ENCODE peak calls at places on chromosomes 13 and 19, in nine cellular contexts. One of them, this sample, is unnamed.

GRCh38 chr19:472005-472858 is 11.4 kb upstream of the SHC2 start:
- DNase-seq in MCF 10A: no peak
- DNase-seq in uterus: no peak
- DNase-seq in pancreas: no peak
- DNase-seq in WTC11: no peak
- DNase-seq in NB4: peak
- DNase-seq in H9: no peak
- DNase-seq in lung: no peak
- DNase-seq in glutamatergic neuron: no peak
- DNase-seq in this sample: no peak

GRCh38 chr19:29075149-29075548 is 137.8 kb downstream of the UQCRFS1 start:
- DNase-seq in glutamatergic neuron: no peak
- DNase-seq in uterus: no peak
- DNase-seq in NB4: no peak
- DNase-seq in MCF 10A: no peak
- DNase-seq in WTC11: no peak
- DNase-seq in pancreas: no peak
- DNase-seq in H9: no peak
- DNase-seq in lung: no peak
- DNase-seq in this sample: no peak

GRCh38 chr19:2733930-2734588 is 5.8 kb downstream of the SLC39A3 start:
- DNase-seq in H9: no peak
- DNase-seq in glutamatergic neuron: no peak
- DNase-seq in lung: no peak
- DNase-seq in pancreas: no peak
- DNase-seq in MCF 10A: no peak
- DNase-seq in WTC11: no peak
- DNase-seq in NB4: peak
- DNase-seq in uterus: no peak
- DNase-seq in this sample: no peak

GRCh38 chr13:71030789-71031188 is 836.2 kb downstream of the DACH1 start:
- DNase-seq in lung: no peak
- DNase-seq in glutamatergic neuron: no peak
- DNase-seq in MCF 10A: no peak
- DNase-seq in H9: no peak
- DNase-seq in uterus: no peak
- DNase-seq in pancreas: no peak
- DNase-seq in WTC11: no peak
- DNase-seq in NB4: no peak
- DNase-seq in this sample: no peak

GRCh38 chr13:100584901-100585300 is 3.7 kb downstream of the GGACT start:
- DNase-seq in uterus: no peak
- DNase-seq in MCF 10A: no peak
- DNase-seq in pancreas: no peak
- DNase-seq in NB4: no peak
- DNase-seq in glutamatergic neuron: no peak
- DNase-seq in H9: no peak
- DNase-seq in WTC11: no peak
- DNase-seq in lung: no peak
- DNase-seq in this sample: no peak

GRCh38 chr13:86960876-86961275 is 710.3 kb upstream of the SLITRK5 start:
- DNase-seq in MCF 10A: no peak
- DNase-seq in WTC11: no peak
- DNase-seq in pancreas: no peak
- DNase-seq in uterus: no peak
- DNase-seq in glutamatergic neuron: no peak
- DNase-seq in H9: no peak
- DNase-seq in lung: no peak
- DNase-seq in NB4: no peak
- DNase-seq in this sample: no peak

GRCh38 chr19:1747285-1748114 is 5.8 kb upstream of the ONECUT3 start:
- DNase-seq in pancreas: no peak
- DNase-seq in lung: no peak
- DNase-seq in WTC11: peak
- DNase-seq in MCF 10A: peak
- DNase-seq in uterus: no peak
- DNase-seq in H9: peak
- DNase-seq in glutamatergic neuron: no peak
- DNase-seq in NB4: peak
- DNase-seq in this sample: peak

GRCh38 chr13:24074687-24075086 is 85.8 kb upstream of the SPATA13 start:
- DNase-seq in pancreas: no peak
- DNase-seq in lung: no peak
- DNase-seq in glutamatergic neuron: no peak
- DNase-seq in uterus: no peak
- DNase-seq in H9: no peak
- DNase-seq in MCF 10A: no peak
- DNase-seq in NB4: peak
- DNase-seq in WTC11: no peak
- DNase-seq in this sample: peak

GRCh38 chr19:27906081-27906480 is 1306.9 kb downstream of the UQCRFS1 start:
- DNase-seq in pancreas: no peak
- DNase-seq in lung: no peak
- DNase-seq in uterus: no peak
- DNase-seq in NB4: no peak
- DNase-seq in WTC11: no peak
- DNase-seq in MCF 10A: no peak
- DNase-seq in H9: no peak
- DNase-seq in glutamatergic neuron: no peak
- DNase-seq in this sample: no peak

GRCh38 chr13:81582381-81582780 is 1241.5 kb upstream of the SPRY2 start:
- DNase-seq in pancreas: no peak
- DNase-seq in WTC11: no peak
- DNase-seq in MCF 10A: no peak
- DNase-seq in H9: no peak
- DNase-seq in lung: no peak
- DNase-seq in NB4: no peak
- DNase-seq in uterus: no peak
- DNase-seq in glutamatergic neuron: no peak
- DNase-seq in this sample: no peak

DNA sequence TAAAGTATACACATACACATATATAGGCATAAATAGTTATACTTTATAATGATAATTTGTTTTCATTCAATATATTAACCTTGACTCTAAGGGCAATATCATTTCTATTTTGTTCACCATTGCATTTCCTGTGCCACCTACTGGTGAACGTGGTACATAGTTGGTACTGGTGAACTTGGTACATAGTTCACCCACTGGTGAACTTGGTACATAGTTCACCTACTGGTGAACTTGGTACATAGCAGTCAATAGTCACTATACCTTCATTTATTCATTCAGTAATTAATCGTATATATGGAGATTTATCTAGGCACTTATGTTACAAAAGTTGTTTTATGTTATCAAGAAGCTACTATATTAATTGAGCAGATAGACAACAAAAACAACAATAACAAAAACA is 172.6 kb upstream of the ATXN8OS start:
- DNase-seq in pancreas: no peak
- DNase-seq in H9: no peak
- DNase-seq in uterus: no peak
- DNase-seq in MCF 10A: peak
- DNase-seq in lung: no peak
- DNase-seq in NB4: peak
- DNase-seq in WTC11: no peak
- DNase-seq in glutamatergic neuron: no peak
- DNase-seq in this sample: no peak
- TF ChIP-seq CTCF in pancreas: no peak
- TF ChIP-seq CTCF in H9: peak
- TF ChIP-seq CTCF in uterus: no peak
- TF ChIP-seq CTCF in MCF 10A: peak
- TF ChIP-seq CTCF in lung: no peak
- TF ChIP-seq CTCF in NB4: peak
- TF ChIP-seq CTCF in WTC11: peak
- TF ChIP-seq CTCF in glutamatergic neuron: peak
- TF ChIP-seq CTCF in this sample: no peak

GRCh38 chr13:45715351-45715750 is 13.2 kb downstream of the CBY2 start:
- DNase-seq in WTC11: no peak
- DNase-seq in uterus: no peak
- DNase-seq in MCF 10A: no peak
- DNase-seq in pancreas: no peak
- DNase-seq in H9: no peak
- DNase-seq in NB4: peak
- DNase-seq in glutamatergic neuron: no peak
- DNase-seq in lung: no peak
- DNase-seq in this sample: no peak

GRCh38 chr13:45717324-45717723 is 15.2 kb downstream of the CBY2 start:
- DNase-seq in WTC11: no peak
- DNase-seq in glutamatergic neuron: no peak
- DNase-seq in MCF 10A: no peak
- DNase-seq in uterus: no peak
- DNase-seq in H9: no peak
- DNase-seq in NB4: no peak
- DNase-seq in pancreas: no peak
- DNase-seq in lung: no peak
- DNase-seq in this sample: no peak

GRCh38 chr13:45718992-45719391 is 16.9 kb downstream of the CBY2 start:
- DNase-seq in pancreas: no peak
- DNase-seq in uterus: no peak
- DNase-seq in H9: no peak
- DNase-seq in NB4: no peak
- DNase-seq in MCF 10A: no peak
- DNase-seq in WTC11: no peak
- DNase-seq in lung: no peak
- DNase-seq in glutamatergic neuron: no peak
- DNase-seq in this sample: no peak

GRCh38 chr13:45721203-45721731 is 19.1 kb downstream of the CBY2 start:
- DNase-seq in H9: no peak
- DNase-seq in pancreas: no peak
- DNase-seq in glutamatergic neuron: no peak
- DNase-seq in uterus: no peak
- DNase-seq in lung: no peak
- DNase-seq in NB4: no peak
- DNase-seq in WTC11: no peak
- DNase-seq in MCF 10A: no peak
- DNase-seq in this sample: no peak

DNA sequence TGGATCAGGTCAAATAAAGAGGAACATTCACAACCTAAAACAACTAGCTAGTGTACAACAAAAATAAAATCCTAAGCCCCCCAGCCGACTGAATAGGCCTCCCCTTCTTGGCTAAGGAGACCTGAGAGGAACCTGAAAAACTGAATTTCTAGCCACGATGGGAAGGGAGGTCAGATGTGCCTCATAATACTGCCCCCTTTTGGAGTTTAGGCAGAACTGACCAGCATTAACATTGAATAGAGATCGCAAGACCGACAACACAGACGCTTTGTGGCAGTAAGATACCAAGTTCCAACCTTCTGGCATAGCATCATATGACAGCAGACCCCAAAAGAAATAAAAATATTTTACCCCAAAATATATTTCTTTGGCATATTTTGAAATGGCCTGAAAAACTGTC is 15.9 kb downstream of the CBY2 start:
- DNase-seq in MCF 10A: peak
- DNase-seq in lung: no peak
- DNase-seq in NB4: peak
- DNase-seq in uterus: no peak
- DNase-seq in glutamatergic neuron: no peak
- DNase-seq in WTC11: no peak
- DNase-seq in H9: peak
- DNase-seq in pancreas: no peak
- DNase-seq in this sample: no peak
- TF ChIP-seq CTCF in MCF 10A: peak
- TF ChIP-seq CTCF in lung: no peak
- TF ChIP-seq CTCF in NB4: peak
- TF ChIP-seq CTCF in uterus: no peak
- TF ChIP-seq CTCF in glutamatergic neuron: peak
- TF ChIP-seq CTCF in WTC11: peak
- TF ChIP-seq CTCF in H9: peak
- TF ChIP-seq CTCF in pancreas: no peak
- TF ChIP-seq CTCF in this sample: no peak

GRCh38 chr13:107373551-107373950 is 805.6 kb upstream of the ARGLU1 start:
- DNase-seq in uterus: no peak
- DNase-seq in H9: peak
- DNase-seq in glutamatergic neuron: no peak
- DNase-seq in NB4: peak
- DNase-seq in pancreas: no peak
- DNase-seq in MCF 10A: peak
- DNase-seq in lung: no peak
- DNase-seq in WTC11: no peak
- DNase-seq in this sample: no peak
- TF ChIP-seq CTCF in uterus: no peak
- TF ChIP-seq CTCF in H9: peak
- TF ChIP-seq CTCF in glutamatergic neuron: peak
- TF ChIP-seq CTCF in NB4: peak
- TF ChIP-seq CTCF in pancreas: peak
- TF ChIP-seq CTCF in MCF 10A: peak
- TF ChIP-seq CTCF in lung: no peak
- TF ChIP-seq CTCF in WTC11: no peak
- TF ChIP-seq CTCF in this sample: no peak

GRCh38 chr19:13610042-13610691 is 103.9 kb upstream of the CACNA1A start:
- DNase-seq in MCF 10A: no peak
- DNase-seq in WTC11: peak
- DNase-seq in H9: peak
- DNase-seq in lung: no peak
- DNase-seq in pancreas: no peak
- DNase-seq in NB4: no peak
- DNase-seq in glutamatergic neuron: no peak
- DNase-seq in uterus: no peak
- DNase-seq in this sample: no peak
- TF ChIP-seq CTCF in MCF 10A: no peak
- TF ChIP-seq CTCF in WTC11: no peak
- TF ChIP-seq CTCF in H9: peak
- TF ChIP-seq CTCF in lung: no peak
- TF ChIP-seq CTCF in pancreas: no peak
- TF ChIP-seq CTCF in NB4: no peak
- TF ChIP-seq CTCF in glutamatergic neuron: no peak
- TF ChIP-seq CTCF in uterus: no peak
- TF ChIP-seq CTCF in this sample: no peak

GRCh38 chr19:39196320-39196719 is 444 bp upstream of the NCCRP1 start:
- DNase-seq in lung: no peak
- DNase-seq in pancreas: no peak
- DNase-seq in H9: no peak
- DNase-seq in WTC11: no peak
- DNase-seq in NB4: no peak
- DNase-seq in glutamatergic neuron: no peak
- DNase-seq in uterus: no peak
- DNase-seq in MCF 10A: no peak
- DNase-seq in this sample: no peak

GRCh38 chr19:39199025-39199424 is 2.3 kb downstream of the NCCRP1 start:
- DNase-seq in uterus: peak
- DNase-seq in H9: peak
- DNase-seq in pancreas: peak
- DNase-seq in glutamatergic neuron: peak
- DNase-seq in MCF 10A: no peak
- DNase-seq in WTC11: peak
- DNase-seq in NB4: no peak
- DNase-seq in lung: no peak
- DNase-seq in this sample: no peak

GRCh38 chr19:39195755-39196154 is 1.0 kb upstream of the NCCRP1 start:
- DNase-seq in glutamatergic neuron: no peak
- DNase-seq in NB4: no peak
- DNase-seq in pancreas: no peak
- DNase-seq in lung: no peak
- DNase-seq in H9: no peak
- DNase-seq in WTC11: no peak
- DNase-seq in uterus: no peak
- DNase-seq in MCF 10A: no peak
- DNase-seq in this sample: no peak

GRCh38 chr19:39196860-39197562 is at the start of gene NCCRP1:
- DNase-seq in H9: peak
- DNase-seq in WTC11: peak
- DNase-seq in lung: no peak
- DNase-seq in glutamatergic neuron: peak
- DNase-seq in pancreas: peak
- DNase-seq in NB4: no peak
- DNase-seq in uterus: no peak
- DNase-seq in MCF 10A: no peak
- DNase-seq in this sample: no peak

GRCh38 chr19:39197808-39198207 is 1.0 kb downstream of the NCCRP1 start:
- DNase-seq in lung: no peak
- DNase-seq in MCF 10A: peak
- DNase-seq in uterus: no peak
- DNase-seq in WTC11: peak
- DNase-seq in NB4: no peak
- DNase-seq in pancreas: no peak
- DNase-seq in H9: no peak
- DNase-seq in glutamatergic neuron: no peak
- DNase-seq in this sample: no peak
- TF ChIP-seq CTCF in lung: no peak
- TF ChIP-seq CTCF in MCF 10A: no peak
- TF ChIP-seq CTCF in uterus: no peak
- TF ChIP-seq CTCF in WTC11: no peak
- TF ChIP-seq CTCF in NB4: no peak
- TF ChIP-seq CTCF in pancreas: no peak
- TF ChIP-seq CTCF in H9: peak
- TF ChIP-seq CTCF in glutamatergic neuron: no peak
- TF ChIP-seq CTCF in this sample: no peak